ENCODE peak calls at places on chromosomes 6 and 20, in seven cellular contexts. J, F, X, B, C, W and M are unnamed samples.
A peak's percentile ranks its signal among the peaks of the same experiment; 100 is the strongest.

GRCh38 chr20:50801747-50802125 is 6.9 kb downstream of the BCAS4 start:
- DNase-seq in W (no peak), B (no peak), X (no peak), F (no peak), C (no peak), J (no peak), M (no peak)

GRCh38 chr20:17417221-17417620 is 114.0 kb downstream of the BFSP1 start:
- DNase-seq in B (no peak), F (no peak), J (no peak), X (no peak), C (no peak), W (no peak), M (no peak)

GRCh38 chr6:33407132-33407718 is 3.6 kb upstream of the PHF1 start:
- DNase-seq in F (peak; percentile 40), C (no peak), W (no peak), B (no peak), X (no peak), J (no peak), M (no peak)

GRCh38 chr6:83615025-83615999 is 93.6 kb downstream of the SNAP91 start:
- DNase-seq in X (peak; percentile 10), C (no peak), B (no peak), F (peak; percentile 28), W (no peak), J (peak; percentile 20), M (no peak)

GRCh38 chr6:120764312-120764711 is 570.0 kb downstream of the TBC1D32 start:
- DNase-seq in B (no peak), F (no peak), J (no peak), X (no peak), C (no peak), W (no peak), M (no peak)

GRCh38 chr6:132247381-132248159 is 153.7 kb downstream of the MOXD1 start:
- DNase-seq in B (no peak), F (peak; percentile 52), J (no peak), C (no peak), X (no peak), W (no peak), M (no peak)

GRCh38 chr6:1856381-1856780 is 246.7 kb downstream of the FOXC1 start:
- DNase-seq in W (peak; percentile 85), J (no peak), C (no peak), F (peak; percentile 39), B (no peak), X (no peak), M (peak; percentile 86)

GRCh38 chr20:47032969-47033578 is 138.4 kb downstream of the EYA2 start:
- DNase-seq in X (no peak), J (no peak), W (no peak), C (no peak), F (no peak), B (no peak), M (no peak)

GRCh38 chr6:160987265-160987664 is 4.3 kb upstream of the MAP3K4 start:
- DNase-seq in J (no peak), B (no peak), C (no peak), W (no peak), F (no peak), X (no peak), M (no peak)

GRCh38 chr6:168132531-168133184 is 53.6 kb upstream of the FRMD1 start:
- DNase-seq in J (no peak), B (no peak), X (no peak), W (no peak), C (peak; percentile 69), F (peak; percentile 82), M (peak; percentile 76)